ENCODE peak calls at places on chromosomes 1 and 21, in four cellular contexts. G is AG04450, D is lower lobe of right lung, P is psoas muscle. J is an unnamed sample.

GRCh38 chr1:207007352-207008033 is 25.1 kb downstream of the C1orf116 start:
- DNase-seq in P (no peak), D (peak), G (peak), J (no peak)

GRCh38 chr1:8006037-8006963 is 19.8 kb downstream of the ERRFI1 start:
- DNase-seq in D (no peak), G (no peak), P (no peak), J (no peak)

GRCh38 chr1:203527013-203527412 is 33.1 kb downstream of the OPTC start:
- DNase-seq in G (no peak), P (no peak), D (no peak), J (no peak)

GRCh38 chr1:11571906-11572616 is 82.2 kb downstream of the FBXO2 start:
- DNase-seq in D (no peak), P (no peak), G (no peak), J (no peak)

GRCh38 chr1:246139745-246140182 is 367.3 kb downstream of the SMYD3 start:
- DNase-seq in G (peak), D (no peak), P (no peak), J (no peak)

GRCh38 chr1:29706936-29707335 is 470.6 kb downstream of the PTPRU start:
- DNase-seq in D (no peak), P (no peak), G (no peak), J (no peak)

GRCh38 chr1:23169727-23170335 is 1.2 kb upstream of the LUZP1 start:
- DNase-seq in D (peak), G (no peak), P (peak), J (peak)

GRCh38 chr1:33433509-33434362 is 2.8 kb upstream of the PHC2 start:
- DNase-seq in D (no peak), P (peak), G (peak), J (peak)

DNA sequence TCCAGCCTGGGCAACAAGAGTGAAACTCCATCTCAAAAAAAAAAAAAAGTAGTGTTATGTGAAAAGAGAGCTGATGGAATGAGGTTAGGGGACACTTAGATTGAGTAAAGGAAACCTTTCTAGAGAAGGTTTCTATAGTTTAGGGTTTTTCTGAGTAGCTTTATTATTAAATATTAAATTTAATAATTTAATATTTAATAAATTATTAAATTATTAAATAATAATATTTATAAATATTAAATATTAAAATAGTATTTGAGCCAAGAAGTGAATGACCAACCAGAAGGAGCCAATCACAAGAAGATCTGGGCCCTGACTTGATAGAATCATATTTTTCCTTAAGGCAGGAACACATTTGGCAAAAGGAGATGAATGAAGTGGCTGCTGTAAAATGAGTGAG is 50.7 kb downstream of the ALG6 start:
- DNase-seq in P (no peak), D (no peak), G (no peak), J (no peak)
- TF ChIP-seq CTCF in P (no peak), D (no peak), G (no peak), J (no peak)

DNA sequence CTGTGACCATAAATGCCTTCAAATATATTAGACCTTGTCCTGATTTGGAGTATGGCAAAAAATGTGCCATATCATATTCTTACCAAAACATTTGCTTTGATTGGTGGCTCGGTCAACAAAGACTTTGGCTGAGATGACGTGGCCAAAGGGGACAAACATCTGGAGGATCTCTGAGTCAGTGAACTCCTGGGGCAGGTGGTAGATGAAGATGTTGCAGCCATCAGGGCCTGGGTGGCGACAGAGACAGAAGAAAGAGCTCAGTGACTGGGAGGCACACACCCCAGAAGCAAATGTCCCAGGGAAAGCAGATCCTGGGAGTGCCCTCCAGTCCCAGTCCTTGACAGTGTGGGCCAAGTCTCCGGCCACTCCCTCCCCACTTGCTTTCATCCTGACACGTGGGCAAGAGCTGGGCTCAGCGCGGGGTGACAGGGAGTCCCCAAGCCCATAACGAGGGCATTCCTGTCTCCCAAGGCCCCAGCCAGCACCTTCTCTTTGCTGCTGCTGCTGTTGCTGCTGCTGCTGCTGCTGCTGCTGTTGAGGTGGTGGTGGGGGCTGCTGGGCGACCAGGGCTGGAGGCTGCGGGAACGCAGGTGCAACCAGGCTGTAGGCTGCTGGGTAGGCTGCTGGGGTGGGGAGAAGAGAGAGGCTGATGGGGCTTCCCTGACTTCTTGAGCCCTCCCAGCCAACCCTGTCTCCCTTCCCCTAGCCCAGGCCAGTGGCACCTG is 10.7 kb downstream of the CELF3 start:
- DNase-seq in D (no peak), P (no peak), G (no peak), J (no peak)
- TF ChIP-seq CTCF in D (no peak), P (no peak), G (no peak), J (no peak)

GRCh38 chr21:29095203-29095602 is 21.8 kb upstream of the CCT8 start:
- DNase-seq in G (no peak), D (no peak), P (no peak), J (no peak)

GRCh38 chr21:29098156-29098555 is 24.7 kb upstream of the CCT8 start:
- DNase-seq in D (no peak), G (no peak), P (no peak), J (no peak)

GRCh38 chr21:29091032-29091431 is 17.6 kb upstream of the CCT8 start:
- DNase-seq in D (no peak), P (no peak), G (peak), J (no peak)

GRCh38 chr21:29096619-29097018 is 23.2 kb upstream of the CCT8 start:
- DNase-seq in G (no peak), D (no peak), P (no peak), J (no peak)

GRCh38 chr21:29092102-29092959 is 18.9 kb upstream of the CCT8 start:
- DNase-seq in P (no peak), D (no peak), G (no peak), J (no peak)
- TF ChIP-seq CTCF in P (no peak), D (no peak), G (peak), J (no peak)

DNA sequence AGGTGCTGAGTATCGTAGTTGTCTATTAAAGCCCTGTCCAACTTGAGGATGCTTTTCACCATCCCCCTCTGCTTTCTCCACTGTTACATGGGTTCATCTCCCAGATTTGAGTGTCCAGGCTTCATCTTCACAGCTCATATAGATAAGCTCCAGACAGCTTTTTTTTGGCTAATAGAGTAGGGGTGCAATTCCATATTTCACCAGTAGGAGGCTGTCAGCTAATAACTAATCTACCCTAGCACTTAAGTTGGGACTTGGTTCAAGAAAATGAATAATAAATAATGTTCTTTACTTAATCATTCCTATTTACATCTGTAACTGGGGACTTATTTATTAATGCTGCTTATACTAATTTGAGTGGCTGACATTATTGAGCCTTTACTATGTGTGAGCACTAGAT is 124.5 kb downstream of the IGSF21 start:
- DNase-seq in D (no peak), P (no peak), G (no peak), J (no peak)
- TF ChIP-seq CTCF in D (no peak), P (peak), G (peak), J (no peak)

GRCh38 chr1:18333220-18333619 is 147.5 kb upstream of the KLHDC7A start:
- DNase-seq in P (no peak), D (no peak), G (no peak), J (no peak)
- TF ChIP-seq CTCF in P (no peak), D (no peak), G (no peak), J (no peak)

DNA sequence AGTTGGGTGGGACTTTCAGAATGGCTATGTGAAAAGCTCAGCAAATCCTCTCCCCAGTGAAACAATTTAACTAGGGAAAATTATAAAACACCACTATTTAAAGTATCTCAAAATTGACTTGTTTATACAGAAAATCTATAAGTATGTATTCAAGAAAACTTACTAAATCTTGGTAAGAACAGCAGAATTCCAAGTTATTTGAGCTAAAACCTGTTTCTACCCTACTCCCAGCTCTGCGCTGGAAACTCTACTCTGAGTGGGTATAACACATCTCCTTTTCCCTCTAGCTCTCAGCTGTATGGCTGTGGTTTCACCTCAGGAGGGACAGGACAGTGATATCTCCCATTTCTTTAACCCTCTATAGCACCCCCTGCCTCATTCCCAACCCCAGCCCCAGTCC is 295.2 kb upstream of the POGK start:
- DNase-seq in D (no peak), G (no peak), P (no peak), J (no peak)
- TF ChIP-seq CTCF in D (no peak), G (no peak), P (no peak), J (no peak)

DNA sequence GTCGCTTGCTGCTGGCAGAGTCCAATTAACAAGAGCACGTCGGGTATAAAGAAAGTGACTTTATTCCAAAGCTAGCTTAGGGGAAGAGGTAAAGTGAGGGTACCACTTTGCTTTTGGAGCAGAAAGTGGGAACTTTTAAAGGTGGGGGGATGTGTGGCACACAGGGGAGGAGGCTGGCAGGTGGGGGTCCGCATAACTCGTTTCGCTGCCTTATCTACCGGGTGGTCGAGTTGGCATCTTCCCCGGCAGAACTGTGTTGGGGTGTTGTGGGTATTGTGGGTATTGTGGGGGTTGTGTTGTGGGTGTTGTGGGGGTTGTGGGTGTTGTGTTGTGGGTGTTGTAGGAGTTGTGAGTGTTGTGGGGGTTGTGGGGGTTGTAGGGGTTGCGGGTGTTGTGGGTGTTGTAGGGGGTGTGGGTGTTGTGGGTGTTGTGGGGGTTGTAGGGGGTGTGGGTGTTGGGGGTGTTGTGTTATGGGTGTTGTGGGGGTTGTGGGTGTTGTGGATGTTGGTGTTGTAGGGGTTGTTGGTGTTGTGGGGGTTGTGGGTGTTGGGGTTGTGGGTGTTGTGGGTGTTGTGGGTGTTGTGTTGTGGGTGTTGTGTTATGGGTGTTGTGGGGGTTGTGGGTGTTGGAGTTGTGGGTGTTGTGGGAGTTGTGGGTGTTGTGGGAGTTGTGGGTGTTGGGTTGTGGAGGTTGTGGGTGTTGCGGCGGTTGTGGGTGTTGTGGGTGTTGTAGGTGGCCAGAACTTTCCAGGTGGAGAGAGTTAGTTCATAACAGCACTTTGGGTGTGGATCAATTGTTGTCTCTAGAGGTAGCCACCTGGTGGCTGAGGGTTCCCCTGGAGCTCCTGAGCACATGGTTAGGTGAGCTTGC is 52.7 kb downstream of the AGPAT3 start:
- DNase-seq in D (peak), P (no peak), G (no peak), J (no peak)
- TF ChIP-seq CTCF in D (no peak), P (no peak), G (no peak), J (no peak)

GRCh38 chr1:37399205-37399604 is 75.2 kb upstream of the ZC3H12A start:
- DNase-seq in D (no peak), G (no peak), P (no peak), J (no peak)

GRCh38 chr1:37399830-37400790 is 74.3 kb upstream of the ZC3H12A start:
- DNase-seq in G (no peak), P (no peak), D (no peak), J (no peak)

GRCh38 chr1:37398096-37398495 is 76.3 kb upstream of the ZC3H12A start:
- DNase-seq in G (no peak), D (no peak), P (no peak), J (no peak)

GRCh38 chr1:37403166-37403565 is 71.2 kb upstream of the ZC3H12A start:
- DNase-seq in P (no peak), G (no peak), D (no peak), J (no peak)
- TF ChIP-seq CTCF in P (no peak), G (no peak), D (no peak), J (no peak)

DNA sequence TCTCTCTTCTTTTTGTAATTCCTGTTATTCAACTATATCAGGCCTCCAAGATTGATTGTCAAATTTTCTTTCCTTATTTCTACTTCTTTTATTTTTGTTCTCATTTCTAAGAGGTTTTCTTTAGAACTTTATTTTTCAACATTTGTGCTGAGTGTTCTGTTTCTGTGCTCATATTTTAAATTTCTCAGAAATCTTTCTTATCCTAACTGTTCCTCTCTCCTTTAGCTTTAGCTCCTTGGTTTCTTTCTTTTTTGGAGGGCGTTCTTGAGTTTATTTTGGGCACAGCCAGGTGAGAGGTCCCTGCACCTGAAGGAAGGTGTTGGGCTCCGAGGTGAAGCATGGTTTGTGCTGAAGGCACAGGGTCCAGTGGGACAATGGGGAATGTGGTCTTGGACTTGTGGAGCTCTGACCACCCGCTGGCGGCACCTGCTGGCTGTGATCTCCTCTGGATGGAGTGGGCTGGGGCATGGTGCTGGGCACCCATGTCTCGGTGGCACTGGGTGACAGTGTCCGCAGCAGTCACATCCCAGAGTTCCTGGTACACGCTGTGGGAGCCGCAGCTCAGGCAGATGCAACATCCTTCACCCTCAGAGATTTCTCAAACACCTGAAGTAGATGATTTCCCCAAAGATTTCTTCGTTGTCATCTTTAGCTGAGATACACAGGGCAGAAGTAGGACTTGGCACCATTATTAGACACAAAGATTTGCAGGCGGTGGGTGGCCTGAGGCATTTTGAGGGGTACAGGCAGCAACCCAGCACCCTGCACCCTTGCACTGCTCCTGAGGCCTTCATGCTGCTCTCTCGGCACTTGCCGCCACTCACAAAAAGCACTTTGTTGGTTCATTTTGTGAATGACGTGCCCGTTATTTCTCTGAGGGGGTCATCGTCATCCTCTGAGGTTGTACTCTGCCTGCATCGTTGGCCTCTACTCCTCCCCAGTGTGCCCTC is 38.2 kb upstream of the DIP2A start:
- DNase-seq in G (no peak), D (peak), P (peak), J (no peak)
- TF ChIP-seq CTCF in G (no peak), D (no peak), P (no peak), J (no peak)

J was measured in gastrocnemius medialis.